ENCODE peak calls at places on chromosomes 13 and 19, in seven cellular contexts. R is brain microvascular endothelial cell, L is neural crest cell, V is endothelial cell, I is left lung, H is lower leg skin, N is ovary. G is an unnamed sample.
A peak's percentile ranks its signal among the peaks of the same experiment; 100 is the strongest.

GRCh38 chr13:91399189-91400093 is 1.0 kb downstream of the GPC5 start:
- DNase-seq in L (peak; percentile 5), N (no peak), R (no peak), H (no peak), V (no peak), I (no peak), G (no peak)

GRCh38 chr19:18659281-18660050 is 22.6 kb downstream of the KLHL26 start:
- DNase-seq in I (no peak), H (no peak), V (no peak), L (no peak), N (no peak), R (no peak), G (no peak)

GRCh38 chr19:28472111-28472510 is 740.8 kb downstream of the UQCRFS1 start:
- DNase-seq in H (no peak), I (no peak), N (no peak), R (no peak), L (no peak), V (no peak), G (no peak)

GRCh38 chr19:54435551-54436016 is 13.4 kb upstream of the LENG8 start:
- DNase-seq in I (no peak), H (no peak), N (no peak), L (no peak), R (no peak), V (no peak), G (no peak)

GRCh38 chr19:27767234-27767633 is 1445.7 kb downstream of the UQCRFS1 start:
- DNase-seq in V (no peak), N (no peak), H (no peak), I (no peak), L (no peak), R (no peak), G (no peak)

GRCh38 chr13:92717857-92718256 is 508.8 kb upstream of the GPC6 start:
- DNase-seq in H (no peak), L (no peak), R (no peak), N (no peak), I (no peak), V (no peak), G (no peak)

GRCh38 chr13:102300379-102300778 is 101.5 kb downstream of the FGF14 start:
- DNase-seq in L (no peak), H (no peak), R (no peak), V (no peak), I (no peak), N (no peak), G (no peak)

GRCh38 chr19:55116232-55117062 is 990 bp downstream of the PPP1R12C start:
- DNase-seq in I (peak; percentile 90), N (peak; percentile 63), V (no peak), R (peak; percentile 56), L (peak; percentile 29), H (peak; percentile 95), G (no peak)

GRCh38 chr19:45767410-45767880 is 1.6 kb downstream of the SIX5 start:
- DNase-seq in N (peak; percentile 91), V (peak; percentile 56), H (peak; percentile 95), I (peak; percentile 89), L (peak; percentile 59), R (peak; percentile 79), G (no peak)

GRCh38 chr19:14352526-14352925 is 28.7 kb upstream of the ADGRE5 start:
- DNase-seq in V (no peak), L (no peak), I (no peak), N (no peak), H (no peak), R (no peak), G (no peak)

GRCh38 chr13:114204894-114205293 is 25.8 kb downstream of the CFAP97D2 start:
- DNase-seq in N (no peak), R (no peak), V (no peak), L (no peak), H (no peak), I (no peak), G (no peak)

GRCh38 chr19:29401712-29402421 is 123.9 kb upstream of the VSTM2B start:
- DNase-seq in L (no peak), V (no peak), I (no peak), H (no peak), R (no peak), N (no peak), G (no peak)

GRCh38 chr19:46080561-46080960 is 39.8 kb upstream of the IGFL4 start:
- DNase-seq in H (no peak), N (no peak), R (peak; percentile 98), L (no peak), V (no peak), I (no peak), G (no peak)

GRCh38 chr13:99258210-99258860 is at the start of gene GPR18:
- DNase-seq in L (no peak), N (no peak), H (no peak), I (no peak), R (no peak), V (no peak), G (no peak)

GRCh38 chr19:16025108-16026101 is 50.9 kb upstream of the TPM4 start:
- DNase-seq in I (no peak), V (peak; percentile 15), R (peak; percentile 72), L (no peak), H (no peak), N (no peak), G (no peak)

GRCh38 chr19:39817888-39818561 is 15.9 kb downstream of the DYRK1B start:
- DNase-seq in H (peak; percentile 58), N (no peak), I (no peak), L (no peak), V (no peak), R (no peak), G (no peak)

GRCh38 chr13:51585696-51586095 is 1.4 kb downstream of the WDFY2 start:
- DNase-seq in I (no peak), N (no peak), L (no peak), V (no peak), H (no peak), R (peak; percentile 41), G (no peak)

DNA sequence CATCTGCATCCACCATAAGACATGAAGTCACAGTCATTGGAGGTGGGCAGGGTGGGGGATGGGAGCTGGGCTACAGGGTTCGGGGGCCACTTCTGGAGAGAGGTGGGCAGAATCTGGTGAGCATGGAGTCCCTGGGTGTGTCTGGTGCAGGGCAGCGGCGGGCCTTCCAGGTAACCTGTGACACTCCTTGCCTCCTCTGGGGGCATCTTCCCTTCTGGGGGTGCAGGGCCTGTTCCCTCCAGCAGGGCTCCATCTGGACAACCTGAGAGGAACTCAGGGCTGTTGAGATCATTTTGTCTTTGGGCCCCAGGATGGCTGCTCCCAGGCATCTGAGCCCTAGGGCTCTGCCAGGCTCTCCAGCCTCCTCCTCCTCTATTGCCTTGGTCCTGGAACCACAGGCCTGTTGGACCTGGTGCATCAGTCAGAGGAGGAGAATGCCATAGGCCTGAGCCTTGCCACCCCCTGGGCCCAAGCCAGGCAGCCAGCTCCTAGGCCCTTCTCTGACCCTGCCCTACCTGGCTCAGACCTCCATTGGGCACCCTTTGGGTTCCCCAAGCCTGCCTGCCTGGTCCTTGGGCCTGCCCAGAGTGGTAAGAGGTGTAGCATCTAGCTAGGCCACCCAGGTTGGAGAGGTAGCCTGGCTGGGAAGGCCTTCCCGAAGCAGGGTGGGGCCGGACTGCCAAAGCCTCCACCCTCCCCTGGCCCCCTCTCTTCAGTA is 13.4 kb downstream of the LYL1 start:
- DNase-seq in H (no peak), I (no peak), V (no peak), N (no peak), L (no peak), R (no peak), G (no peak)
- TF ChIP-seq CTCF in H (no peak), I (no peak), V (peak; percentile 43), N (no peak), L (peak; percentile 48), R (peak; percentile 68), G (peak; percentile 59)

GRCh38 chr19:42468273-42468796 is 25.6 kb upstream of the CXCL17 start:
- DNase-seq in H (peak; percentile 61), I (no peak), L (no peak), R (peak; percentile 69), N (no peak), V (no peak), G (no peak)

GRCh38 chr19:42466521-42467436 is 24.0 kb upstream of the CXCL17 start:
- DNase-seq in I (no peak), L (no peak), R (no peak), V (no peak), H (peak; percentile 69), N (no peak), G (no peak)

GRCh38 chr19:42467437-42467760 is 24.7 kb upstream of the CXCL17 start:
- DNase-seq in N (no peak), I (no peak), R (no peak), V (no peak), L (no peak), H (peak; percentile 0), G (no peak)

GRCh38 chr19:42469311-42470239 is 26.8 kb upstream of the CXCL17 start:
- DNase-seq in N (no peak), I (no peak), V (no peak), H (peak; percentile 10), L (no peak), R (no peak), G (no peak)

DNA sequence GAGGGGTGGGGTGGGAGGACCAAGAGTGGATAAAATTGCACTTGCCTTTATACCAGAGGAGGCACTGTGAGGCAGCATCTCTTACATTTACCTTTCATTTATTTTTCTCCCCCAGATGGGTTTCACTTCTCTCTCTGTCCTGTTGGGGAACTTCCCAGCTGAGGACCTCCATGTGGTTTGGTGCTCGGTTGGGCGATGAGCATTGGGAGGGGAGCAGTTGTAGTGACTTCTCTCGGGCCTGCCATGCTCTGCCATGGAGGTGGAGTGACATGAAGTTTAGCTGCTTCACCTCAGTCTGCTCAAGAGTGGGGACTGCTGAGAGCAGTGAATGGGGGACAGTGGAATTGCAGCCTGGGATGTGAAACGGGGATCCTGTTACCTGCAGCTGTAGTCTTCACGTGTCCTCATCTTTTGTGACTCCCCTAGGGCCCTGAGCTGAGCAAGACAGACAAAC is 23.1 kb upstream of the CXCL17 start:
- DNase-seq in N (no peak), R (no peak), V (no peak), H (no peak), L (no peak), I (no peak), G (no peak)
- TF ChIP-seq CTCF in N (no peak), R (no peak), V (no peak), H (no peak), L (no peak), I (no peak), G (no peak)

DNA sequence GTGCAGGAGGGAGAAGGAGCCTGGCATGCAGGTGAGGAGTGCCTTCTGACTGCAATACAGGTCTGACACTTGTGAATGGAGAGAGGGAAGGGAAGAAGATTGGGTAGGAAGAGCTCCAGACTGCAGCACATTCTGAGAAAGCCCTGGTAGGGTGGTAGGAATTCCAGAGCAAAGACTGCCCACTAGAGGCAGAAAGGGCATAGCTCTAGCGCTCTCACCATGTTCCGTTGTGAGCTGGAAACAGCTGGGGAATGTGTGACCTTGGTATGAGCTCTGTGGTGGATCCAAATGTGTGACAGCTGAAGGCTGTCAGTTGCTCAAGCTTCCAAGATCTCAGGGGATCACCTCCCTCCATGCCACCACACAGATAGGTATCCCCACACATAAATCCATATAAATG is 2.9 kb upstream of the MTUS2 start:
- DNase-seq in V (peak; percentile 12), L (no peak), I (no peak), R (no peak), N (no peak), H (no peak), G (no peak)
- TF ChIP-seq CTCF in V (no peak), L (peak; percentile 39), I (no peak), R (no peak), N (no peak), H (no peak), G (peak; percentile 41)

DNA sequence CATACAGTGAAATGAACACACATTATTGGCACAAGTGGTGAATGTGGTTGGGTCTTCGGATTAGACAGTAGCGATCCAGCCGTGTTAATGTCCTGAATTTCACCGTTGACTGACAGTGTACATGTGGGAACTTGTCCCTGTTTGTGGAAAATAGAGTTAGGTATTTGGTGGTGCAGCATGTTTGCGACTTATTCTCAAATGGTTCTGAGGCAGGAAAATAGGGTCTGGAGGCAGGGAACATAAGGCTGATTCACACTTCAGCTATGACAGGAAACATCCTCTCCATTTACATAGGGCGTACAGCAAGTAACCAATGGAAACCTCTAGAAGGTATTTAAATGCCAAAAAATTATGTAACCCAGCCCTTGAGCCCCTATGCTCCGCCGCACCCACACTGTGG is 4.2 kb downstream of the LGALS7B start:
- DNase-seq in V (no peak), I (no peak), N (no peak), L (no peak), R (peak; percentile 24), H (no peak), G (no peak)
- TF ChIP-seq CTCF in V (no peak), I (no peak), N (no peak), L (no peak), R (no peak), H (no peak), G (no peak)